ENCODE peak calls at places on chromosomes 3 and 15, in nine cellular contexts. L is kidney, M is tibial artery, D is MM.1S, R is AG04449, A is left ventricle myocardium inferior, E is prostate gland, N is right lobe of liver, T is stomach. J is an unnamed sample.

GRCh38 chr3:184942735-184943134 is 130.8 kb downstream of the VPS8 start:
- DNase-seq in R (no peak), M (no peak), D (peak; percentile 53), E (no peak), L (no peak), N (no peak), T (no peak), A (no peak), J (no peak)

GRCh38 chr15:30783019-30783418 is 120.7 kb upstream of the FAN1 start:
- DNase-seq in E (no peak), L (no peak), T (no peak), M (no peak), D (no peak), N (no peak), R (no peak), A (no peak), J (no peak)

GRCh38 chr3:168341965-168342719 is 246.4 kb upstream of the GOLIM4 start:
- DNase-seq in L (no peak), T (no peak), D (no peak), A (no peak), N (no peak), R (no peak), M (no peak), E (no peak), J (no peak)

GRCh38 chr15:89444855-89445254 is 51.5 kb downstream of the RHCG start:
- DNase-seq in L (no peak), R (no peak), E (no peak), A (no peak), D (no peak), T (no peak), M (no peak), N (no peak), J (no peak)

GRCh38 chr3:29283297-29283681 is 2.4 kb downstream of the RBMS3 start:
- DNase-seq in M (no peak), E (no peak), D (no peak), R (no peak), N (no peak), T (no peak), L (no peak), A (no peak), J (no peak)

GRCh38 chr15:41018534-41018933 is 65.3 kb downstream of the CHAC1 start:
- DNase-seq in A (no peak), R (no peak), M (no peak), N (no peak), D (peak; percentile 67), T (peak; percentile 40), E (peak; percentile 72), L (no peak), J (no peak)

GRCh38 chr3:187765342-187765741 is 20.1 kb upstream of the BCL6 start:
- DNase-seq in D (no peak), L (no peak), R (no peak), T (no peak), E (no peak), A (no peak), N (no peak), M (no peak), J (no peak)

GRCh38 chr15:37218351-37218916 is 118.1 kb upstream of the MEIS2 start:
- DNase-seq in L (no peak), N (no peak), A (no peak), T (no peak), D (no peak), R (no peak), E (no peak), M (no peak), J (no peak)

GRCh38 chr15:27871078-27871695 is 227.9 kb downstream of the OCA2 start:
- DNase-seq in L (no peak), A (no peak), N (no peak), M (no peak), T (no peak), D (no peak), R (no peak), E (no peak), J (no peak)

GRCh38 chr15:90648137-90649070 is 68.7 kb upstream of the BLM start:
- DNase-seq in L (peak; percentile 90), E (peak; percentile 68), T (peak; percentile 68), D (peak; percentile 65), M (peak; percentile 87), R (no peak), N (peak; percentile 61), A (peak; percentile 47), J (peak; percentile 92)

GRCh38 chr15:38714309-38715072 is 149.9 kb upstream of the RASGRP1 start:
- DNase-seq in M (no peak), N (no peak), T (no peak), L (no peak), E (no peak), D (no peak), A (no peak), R (peak; percentile 99), J (no peak)

GRCh38 chr15:29470794-29471193 is 201.2 kb upstream of the NSMCE3 start:
- DNase-seq in L (no peak), R (no peak), T (no peak), E (peak; percentile 63), M (no peak), A (no peak), N (no peak), D (no peak), J (no peak)

GRCh38 chr15:52292780-52293392 is 2.7 kb downstream of the MYO5C start:
- DNase-seq in L (no peak), A (no peak), E (peak; percentile 25), M (no peak), D (no peak), T (no peak), R (no peak), N (no peak), J (no peak)

GRCh38 chr3:42052867-42053351 is 38.2 kb upstream of the TRAK1 start:
- DNase-seq in T (no peak), M (no peak), A (no peak), N (no peak), L (no peak), D (no peak), R (no peak), E (no peak), J (no peak)

DNA sequence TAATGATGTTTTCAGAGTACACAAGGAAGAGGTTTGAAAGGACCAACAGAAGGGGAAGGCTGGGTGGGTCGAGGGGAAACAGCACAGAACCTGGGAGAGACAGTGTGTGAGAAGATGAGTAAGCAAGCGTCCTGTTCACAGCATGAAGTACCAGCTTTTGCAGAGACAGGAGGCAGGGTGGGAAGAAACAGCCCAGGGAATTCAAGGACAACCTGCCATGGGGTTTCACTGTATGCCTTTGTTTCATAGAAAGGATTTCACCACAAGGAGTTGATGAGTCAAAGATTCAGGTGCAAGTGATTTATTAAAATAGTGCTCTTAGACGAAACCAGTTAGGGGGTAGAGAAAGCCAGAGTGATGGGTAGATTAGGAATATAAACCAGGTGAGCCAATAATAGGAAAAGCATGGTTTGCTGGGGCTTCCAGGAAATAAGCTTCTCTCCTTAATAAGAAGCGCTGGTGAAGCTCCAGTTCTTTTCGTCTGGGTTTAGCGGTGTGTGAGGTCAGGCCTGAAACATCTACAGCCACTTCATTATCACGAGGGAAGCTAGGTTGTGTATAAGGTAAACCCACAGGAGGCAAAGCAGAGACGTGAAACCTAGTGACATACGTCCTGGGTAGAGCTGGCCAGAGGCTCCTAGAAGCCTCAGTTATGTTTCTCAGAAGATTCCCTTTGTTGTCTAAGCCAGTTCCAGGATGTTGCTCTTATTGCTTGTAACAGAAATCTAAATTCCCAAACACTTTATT is 3.9 kb downstream of the HHLA2 start:
- DNase-seq in L (no peak), T (no peak), N (no peak), D (no peak), E (no peak), R (no peak), M (no peak), A (no peak), J (no peak)
- H3K4me3 ChIP-seq in L (no peak overlapping the region), T (no peak overlapping the region), N (no peak overlapping the region), D (no peak overlapping the region), E (no peak overlapping the region), R (no peak overlapping the region), M (no peak overlapping the region), A (no peak overlapping the region), J (no peak overlapping the region)

GRCh38 chr3:40714771-40715170 is 190.0 kb downstream of the ZNF621 start:
- DNase-seq in M (no peak), T (no peak), D (no peak), L (no peak), R (no peak), N (no peak), E (no peak), A (no peak), J (no peak)

GRCh38 chr3:40718209-40718608 is 193.4 kb downstream of the ZNF621 start:
- DNase-seq in M (no peak), N (no peak), E (no peak), D (no peak), R (no peak), T (no peak), A (no peak), L (no peak), J (no peak)

GRCh38 chr3:40717471-40717870 is 192.7 kb downstream of the ZNF621 start:
- DNase-seq in E (no peak), D (no peak), T (no peak), N (no peak), A (no peak), M (no peak), R (no peak), L (no peak), J (no peak)

GRCh38 chr3:40713795-40714194 is 189.0 kb downstream of the ZNF621 start:
- DNase-seq in E (no peak), T (no peak), M (no peak), L (no peak), N (no peak), D (peak; percentile 82), R (no peak), A (no peak), J (no peak)

GRCh38 chr3:40713306-40713705 is 188.5 kb downstream of the ZNF621 start:
- DNase-seq in A (no peak), D (peak; percentile 51), N (peak; percentile 77), M (no peak), L (no peak), T (no peak), E (peak; percentile 46), R (no peak), J (no peak)
- TF ChIP-seq CTCF in A (no peak), D (no peak), N (no peak), M (no peak), L (no peak), T (no peak), E (no peak), R (no peak), J (no peak)

DNA sequence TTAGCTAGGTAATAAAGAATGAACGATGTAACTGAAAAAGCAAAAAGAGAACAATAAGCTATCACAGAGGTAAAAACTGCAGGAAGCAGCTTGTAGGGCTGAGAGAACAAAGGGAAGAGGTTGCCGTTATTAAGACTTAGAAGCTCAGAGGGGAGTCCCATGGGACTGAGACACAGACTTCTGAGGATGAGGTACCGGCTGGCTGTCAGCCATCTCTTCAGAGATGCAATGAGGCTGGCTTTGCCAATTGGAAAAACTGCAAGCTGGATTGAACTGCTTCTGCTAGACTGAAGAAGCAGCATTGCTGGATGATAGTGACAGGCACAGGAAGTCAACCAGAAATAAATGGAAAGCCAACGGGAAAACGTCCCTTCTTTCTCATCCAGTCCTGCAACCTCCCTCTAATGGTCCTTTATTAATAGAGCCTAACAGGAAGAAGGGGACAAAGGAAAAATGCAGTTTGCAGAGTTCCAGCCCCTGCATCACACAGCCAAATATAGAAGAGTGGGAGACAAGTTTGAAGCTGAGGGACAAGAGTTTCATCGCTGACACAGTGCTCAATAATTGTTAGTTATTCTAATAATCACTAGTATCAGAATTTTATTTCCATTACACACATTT is 21.1 kb upstream of the KLHL6 start:
- DNase-seq in R (no peak), A (no peak), M (no peak), N (no peak), T (no peak), E (no peak), L (no peak), D (no peak), J (no peak)
- H3K4me3 ChIP-seq in R (no peak overlapping the region), A (no peak overlapping the region), M (no peak overlapping the region), N (no peak overlapping the region), T (no peak overlapping the region), E (no peak overlapping the region), L (no peak overlapping the region), D (no peak overlapping the region), J (no peak overlapping the region)

GRCh38 chr15:100663066-100663465 is 60.7 kb downstream of the ASB7 start:
- DNase-seq in T (no peak), M (peak; percentile 21), N (no peak), L (no peak), R (no peak), D (no peak), E (no peak), A (no peak), J (no peak)
- TF ChIP-seq CTCF in T (no peak), M (no peak), N (no peak), L (no peak), R (peak; percentile 56), D (no peak), E (no peak), A (peak; percentile 11), J (no peak)

J was measured in lower leg skin.